ENCODE peak calls at places on chromosomes 4 and X, in six cellular contexts. One of them, this sample, is unnamed.

GRCh38 chr4:182453830-182454229 is 210.6 kb downstream of the TENM3 start:
- DNase-seq in fibroblast of lung: no peak
- DNase-seq in right lobe of liver: no peak
- DNase-seq in lower leg skin: no peak
- DNase-seq in foreskin fibroblast: no peak
- DNase-seq in tibial artery: no peak
- DNase-seq in this sample: no peak

GRCh38 chrX:39967348-39967747 is 130.4 kb downstream of the BCOR start:
- DNase-seq in fibroblast of lung: no peak
- DNase-seq in right lobe of liver: no peak
- DNase-seq in lower leg skin: no peak
- DNase-seq in foreskin fibroblast: peak; percentile 15
- DNase-seq in tibial artery: no peak
- DNase-seq in this sample: no peak

GRCh38 chrX:13119386-13119785 is 75.0 kb upstream of the FAM9C start:
- DNase-seq in fibroblast of lung: peak; percentile 28
- DNase-seq in right lobe of liver: no peak
- DNase-seq in lower leg skin: no peak
- DNase-seq in foreskin fibroblast: peak; percentile 44
- DNase-seq in tibial artery: no peak
- DNase-seq in this sample: no peak

GRCh38 chr4:81632581-81633247 is 161.0 kb upstream of the RASGEF1B start:
- DNase-seq in fibroblast of lung: peak; percentile 29
- DNase-seq in right lobe of liver: no peak
- DNase-seq in lower leg skin: no peak
- DNase-seq in foreskin fibroblast: peak; percentile 13
- DNase-seq in tibial artery: no peak
- DNase-seq in this sample: no peak

GRCh38 chr4:141810702-141811365 is 174.5 kb downstream of the IL15 start:
- DNase-seq in fibroblast of lung: peak; percentile 83
- DNase-seq in right lobe of liver: no peak
- DNase-seq in lower leg skin: no peak
- DNase-seq in foreskin fibroblast: peak; percentile 11
- DNase-seq in tibial artery: no peak
- DNase-seq in this sample: no peak

GRCh38 chr4:169133932-169134331 is 123.9 kb upstream of the CBR4 start:
- DNase-seq in fibroblast of lung: no peak
- DNase-seq in right lobe of liver: no peak
- DNase-seq in lower leg skin: peak; percentile 31
- DNase-seq in foreskin fibroblast: no peak
- DNase-seq in tibial artery: no peak
- DNase-seq in this sample: no peak

GRCh38 chrX:1451676-1452496 is 823 bp downstream of the ASMTL start:
- DNase-seq in fibroblast of lung: no peak
- DNase-seq in right lobe of liver: no peak
- DNase-seq in lower leg skin: peak; percentile 40
- DNase-seq in foreskin fibroblast: no peak
- DNase-seq in tibial artery: peak; percentile 38
- DNase-seq in this sample: no peak

GRCh38 chrX:119885554-119886428 is 9.9 kb upstream of the AKAP14 start:
- DNase-seq in fibroblast of lung: no peak
- DNase-seq in right lobe of liver: no peak
- DNase-seq in lower leg skin: no peak
- DNase-seq in foreskin fibroblast: no peak
- DNase-seq in tibial artery: no peak
- DNase-seq in this sample: no peak

GRCh38 chrX:40323977-40324376 is 226.2 kb upstream of the BCOR start:
- DNase-seq in fibroblast of lung: no peak
- DNase-seq in right lobe of liver: no peak
- DNase-seq in lower leg skin: no peak
- DNase-seq in foreskin fibroblast: no peak
- DNase-seq in tibial artery: no peak
- DNase-seq in this sample: no peak

GRCh38 chr4:6845574-6845973 is 63.0 kb downstream of the KIAA0232 start:
- DNase-seq in fibroblast of lung: no peak
- DNase-seq in right lobe of liver: no peak
- DNase-seq in lower leg skin: no peak
- DNase-seq in foreskin fibroblast: no peak
- DNase-seq in tibial artery: no peak
- DNase-seq in this sample: no peak

GRCh38 chrX:8987672-8988250 is 46.2 kb downstream of the FAM9B start:
- DNase-seq in fibroblast of lung: no peak
- DNase-seq in right lobe of liver: no peak
- DNase-seq in lower leg skin: no peak
- DNase-seq in foreskin fibroblast: no peak
- DNase-seq in tibial artery: no peak
- DNase-seq in this sample: no peak

GRCh38 chr4:10085386-10085785 is 31.2 kb downstream of the WDR1 start:
- DNase-seq in fibroblast of lung: no peak
- DNase-seq in right lobe of liver: peak; percentile 20
- DNase-seq in lower leg skin: no peak
- DNase-seq in foreskin fibroblast: no peak
- DNase-seq in tibial artery: peak; percentile 17
- DNase-seq in this sample: no peak

GRCh38 chr4:101464596-101464995 is 117.3 kb upstream of the PPP3CA start:
- DNase-seq in fibroblast of lung: no peak
- DNase-seq in right lobe of liver: no peak
- DNase-seq in lower leg skin: no peak
- DNase-seq in foreskin fibroblast: no peak
- DNase-seq in tibial artery: no peak
- DNase-seq in this sample: no peak

GRCh38 chrX:133297284-133297683 is 79.1 kb upstream of the TFDP3 start:
- DNase-seq in fibroblast of lung: peak; percentile 90
- DNase-seq in right lobe of liver: no peak
- DNase-seq in lower leg skin: no peak
- DNase-seq in foreskin fibroblast: peak; percentile 65
- DNase-seq in tibial artery: no peak
- DNase-seq in this sample: peak; percentile 61

GRCh38 chr4:14958436-14958835 is 43.8 kb upstream of the CPEB2 start:
- DNase-seq in fibroblast of lung: no peak
- DNase-seq in right lobe of liver: no peak
- DNase-seq in lower leg skin: no peak
- DNase-seq in foreskin fibroblast: no peak
- DNase-seq in tibial artery: no peak
- DNase-seq in this sample: no peak

GRCh38 chr4:8687083-8687482 is 94.5 kb downstream of the CPZ start:
- DNase-seq in fibroblast of lung: no peak
- DNase-seq in right lobe of liver: no peak
- DNase-seq in lower leg skin: no peak
- DNase-seq in foreskin fibroblast: no peak
- DNase-seq in tibial artery: no peak
- DNase-seq in this sample: no peak

GRCh38 chr4:40388248-40388647 is 53.1 kb downstream of the CHRNA9 start:
- DNase-seq in fibroblast of lung: no peak
- DNase-seq in right lobe of liver: no peak
- DNase-seq in lower leg skin: no peak
- DNase-seq in foreskin fibroblast: no peak
- DNase-seq in tibial artery: no peak
- DNase-seq in this sample: no peak

GRCh38 chr4:15344041-15344440 is 83.8 kb upstream of the C1QTNF7 start:
- DNase-seq in fibroblast of lung: peak; percentile 73
- DNase-seq in right lobe of liver: no peak
- DNase-seq in lower leg skin: no peak
- DNase-seq in foreskin fibroblast: peak; percentile 81
- DNase-seq in tibial artery: no peak
- DNase-seq in this sample: peak; percentile 44

GRCh38 chr4:161466321-161466720 is 697.5 kb downstream of the FSTL5 start:
- DNase-seq in fibroblast of lung: no peak
- DNase-seq in right lobe of liver: no peak
- DNase-seq in lower leg skin: no peak
- DNase-seq in foreskin fibroblast: no peak
- DNase-seq in tibial artery: no peak
- DNase-seq in this sample: no peak

GRCh38 chrX:10072786-10073568 is 83.8 kb upstream of the CLCN4 start:
- DNase-seq in fibroblast of lung: no peak
- DNase-seq in right lobe of liver: no peak
- DNase-seq in lower leg skin: no peak
- DNase-seq in foreskin fibroblast: no peak
- DNase-seq in tibial artery: no peak
- DNase-seq in this sample: no peak

GRCh38 chr4:182717788-182718583 is 199.2 kb downstream of the DCTD start:
- DNase-seq in fibroblast of lung: no peak
- DNase-seq in right lobe of liver: no peak
- DNase-seq in lower leg skin: no peak
- DNase-seq in foreskin fibroblast: no peak
- DNase-seq in tibial artery: no peak
- DNase-seq in this sample: no peak

GRCh38 chr4:878796-879729 is 53.1 kb downstream of the GAK start:
- DNase-seq in fibroblast of lung: no peak
- DNase-seq in right lobe of liver: no peak
- DNase-seq in lower leg skin: no peak
- DNase-seq in foreskin fibroblast: no peak
- DNase-seq in tibial artery: no peak
- DNase-seq in this sample: no peak

GRCh38 chr4:134762053-134762452 is 560.5 kb upstream of the PABPC4L start:
- DNase-seq in fibroblast of lung: no peak
- DNase-seq in right lobe of liver: no peak
- DNase-seq in lower leg skin: no peak
- DNase-seq in foreskin fibroblast: no peak
- DNase-seq in tibial artery: no peak
- DNase-seq in this sample: no peak
- TF ChIP-seq CTCF in fibroblast of lung: no peak
- TF ChIP-seq CTCF in right lobe of liver: no peak
- TF ChIP-seq CTCF in lower leg skin: no peak
- TF ChIP-seq CTCF in foreskin fibroblast: no peak
- TF ChIP-seq CTCF in tibial artery: no peak
- TF ChIP-seq CTCF in this sample: no peak

GRCh38 chrX:93673056-93673868 is at the start of gene NAP1L3:
- DNase-seq in fibroblast of lung: peak; percentile 88
- DNase-seq in right lobe of liver: peak; percentile 27
- DNase-seq in lower leg skin: peak; percentile 43
- DNase-seq in foreskin fibroblast: peak; percentile 3
- DNase-seq in tibial artery: peak; percentile 49
- DNase-seq in this sample: no peak
- H3K4me3 ChIP-seq in fibroblast of lung: peak within 1 kb of the TSS; percentile 54
- H3K4me3 ChIP-seq in right lobe of liver: peak within 1 kb of the TSS; percentile 32
- H3K4me3 ChIP-seq in lower leg skin: peak within 1 kb of the TSS; percentile 23
- H3K4me3 ChIP-seq in foreskin fibroblast: peak within 1 kb of the TSS; percentile 55
- H3K4me3 ChIP-seq in tibial artery: peak within 1 kb of the TSS; percentile 70
- H3K4me3 ChIP-seq in this sample: peak within 1 kb of the TSS; percentile 68

GRCh38 chr4:65461781-65462180 is 208.5 kb downstream of the EPHA5 start:
- DNase-seq in fibroblast of lung: no peak
- DNase-seq in right lobe of liver: no peak
- DNase-seq in lower leg skin: no peak
- DNase-seq in foreskin fibroblast: no peak
- DNase-seq in tibial artery: no peak
- DNase-seq in this sample: no peak
- TF ChIP-seq CTCF in fibroblast of lung: no peak
- TF ChIP-seq CTCF in right lobe of liver: peak; percentile 36
- TF ChIP-seq CTCF in lower leg skin: no peak
- TF ChIP-seq CTCF in foreskin fibroblast: no peak
- TF ChIP-seq CTCF in tibial artery: no peak
- TF ChIP-seq CTCF in this sample: no peak

DNA sequence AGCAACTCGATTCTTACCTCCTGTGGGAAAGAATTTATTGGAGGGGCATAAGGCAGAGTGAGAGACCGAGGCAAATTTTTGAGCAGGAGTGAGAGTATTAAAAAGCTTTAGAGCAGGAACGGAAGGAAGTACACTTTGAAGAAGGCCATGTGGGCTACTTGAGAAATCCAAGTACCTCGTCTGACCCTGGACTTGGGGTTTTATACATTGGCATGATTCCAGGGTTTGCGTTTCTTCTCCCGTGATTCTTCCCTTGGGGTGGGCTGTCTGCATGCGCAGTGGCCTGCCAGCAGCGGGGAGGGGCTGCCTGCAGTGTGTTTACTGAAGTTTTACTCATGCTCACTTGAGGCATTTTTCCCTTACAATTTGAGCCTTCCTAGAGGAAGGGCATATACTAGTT is 3.4 kb downstream of the GALNT7 start:
- DNase-seq in fibroblast of lung: no peak
- DNase-seq in right lobe of liver: no peak
- DNase-seq in lower leg skin: no peak
- DNase-seq in foreskin fibroblast: no peak
- DNase-seq in tibial artery: no peak
- DNase-seq in this sample: no peak
- H3K4me3 ChIP-seq in fibroblast of lung: no peak overlapping the region
- H3K4me3 ChIP-seq in right lobe of liver: no peak overlapping the region
- H3K4me3 ChIP-seq in lower leg skin: no peak overlapping the region
- H3K4me3 ChIP-seq in foreskin fibroblast: no peak overlapping the region
- H3K4me3 ChIP-seq in tibial artery: no peak overlapping the region
- H3K4me3 ChIP-seq in this sample: no peak overlapping the region

GRCh38 chr4:41878170-41878941 is 56.9 kb upstream of the TMEM33 start:
- DNase-seq in fibroblast of lung: no peak
- DNase-seq in right lobe of liver: no peak
- DNase-seq in lower leg skin: no peak
- DNase-seq in foreskin fibroblast: no peak
- DNase-seq in tibial artery: no peak
- DNase-seq in this sample: no peak

GRCh38 chr4:41874873-41875272 is 60.4 kb upstream of the TMEM33 start:
- DNase-seq in fibroblast of lung: no peak
- DNase-seq in right lobe of liver: no peak
- DNase-seq in lower leg skin: no peak
- DNase-seq in foreskin fibroblast: no peak
- DNase-seq in tibial artery: no peak
- DNase-seq in this sample: no peak

GRCh38 chr4:41874398-41874797 is 60.8 kb upstream of the TMEM33 start:
- DNase-seq in fibroblast of lung: no peak
- DNase-seq in right lobe of liver: no peak
- DNase-seq in lower leg skin: no peak
- DNase-seq in foreskin fibroblast: no peak
- DNase-seq in tibial artery: no peak
- DNase-seq in this sample: no peak

GRCh38 chr4:41877020-41877796 is 58.0 kb upstream of the TMEM33 start:
- DNase-seq in fibroblast of lung: no peak
- DNase-seq in right lobe of liver: no peak
- DNase-seq in lower leg skin: no peak
- DNase-seq in foreskin fibroblast: no peak
- DNase-seq in tibial artery: no peak
- DNase-seq in this sample: no peak

DNA sequence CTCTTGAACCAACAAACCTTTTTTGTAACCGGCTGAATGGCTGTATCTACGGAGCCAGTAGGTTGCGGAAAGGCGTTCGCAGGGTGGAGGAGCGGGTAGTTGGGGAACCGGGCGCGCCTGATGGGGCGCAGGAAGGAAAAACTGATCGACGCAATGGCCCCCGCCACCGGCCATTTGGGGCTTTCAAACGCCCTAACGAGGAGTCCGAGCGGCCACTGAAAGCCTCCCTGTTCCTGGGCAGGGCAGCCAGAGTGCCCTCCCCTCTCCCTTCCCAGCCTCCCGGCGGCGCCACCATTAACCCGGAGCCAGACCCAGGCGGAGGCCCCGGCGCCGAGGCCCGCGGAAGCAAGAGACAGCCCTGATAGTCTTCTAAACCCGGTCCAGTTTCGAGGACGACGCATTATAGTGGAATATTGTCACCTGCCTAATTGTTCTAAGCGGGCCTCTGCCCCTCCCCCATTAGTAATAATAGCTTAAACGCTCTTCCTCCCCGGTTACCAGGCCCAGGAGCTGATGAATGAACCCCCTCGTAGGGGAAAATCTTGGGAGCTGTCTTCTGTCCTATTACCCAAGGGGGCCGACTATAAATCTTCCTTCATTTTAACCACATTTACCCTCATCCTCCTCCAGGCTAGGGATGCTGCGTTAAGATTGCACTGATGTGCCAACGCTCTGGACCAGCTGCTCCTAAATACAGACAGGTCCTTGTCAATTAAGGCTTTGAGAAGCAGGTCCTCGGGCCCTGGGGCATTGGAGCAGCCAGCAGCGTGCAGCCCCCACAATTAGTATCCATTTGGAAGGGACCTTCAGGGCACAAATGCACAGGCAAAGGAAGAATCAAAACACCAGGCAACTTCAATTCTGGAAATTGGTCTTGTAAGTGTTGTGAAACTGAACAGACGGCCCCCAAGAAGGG is 61.6 kb upstream of the TMEM33 start:
- DNase-seq in fibroblast of lung: no peak
- DNase-seq in right lobe of liver: no peak
- DNase-seq in lower leg skin: no peak
- DNase-seq in foreskin fibroblast: no peak
- DNase-seq in tibial artery: no peak
- DNase-seq in this sample: no peak
- TF ChIP-seq CTCF in fibroblast of lung: no peak
- TF ChIP-seq CTCF in right lobe of liver: no peak
- TF ChIP-seq CTCF in lower leg skin: no peak
- TF ChIP-seq CTCF in foreskin fibroblast: no peak
- TF ChIP-seq CTCF in tibial artery: no peak
- TF ChIP-seq CTCF in this sample: no peak

This sample was measured in AG04449.